ENCODE peak calls at places on chromosomes 7 and 10, in seven cellular contexts. N is cardiac septum, Z is right cardiac atrium, B is HCT116, U is caudate nucleus, L is H54, C is stromal cell of bone marrow. G is an unnamed sample.

GRCh38 chr7:50704844-50705243 is 77.9 kb downstream of the GRB10 start:
- DNase-seq in B (no peak), N (no peak), C (no peak), L (no peak), Z (no peak), U (no peak), G (no peak)

GRCh38 chr7:44541-44896 is 147.9 kb upstream of the FAM20C start:
- DNase-seq in L (no peak), U (no peak), B (no peak), C (no peak), Z (no peak), N (peak), G (no peak)

GRCh38 chr7:152329469-152329868 is 106.3 kb downstream of the KMT2C start:
- DNase-seq in B (no peak), L (no peak), U (no peak), Z (no peak), C (no peak), N (no peak), G (no peak)

GRCh38 chr10:9858816-9859215 is 1158.9 kb upstream of the CELF2 start:
- DNase-seq in L (no peak), C (no peak), B (no peak), U (peak), Z (no peak), N (no peak), G (no peak)

GRCh38 chr7:5426226-5426475 is 2.5 kb upstream of the TNRC18 start:
- DNase-seq in U (peak), C (no peak), N (no peak), L (no peak), B (no peak), Z (no peak), G (no peak)

GRCh38 chr10:79242620-79243152 is 104.6 kb upstream of the PPIF start:
- DNase-seq in Z (peak), B (no peak), L (no peak), C (peak), U (peak), N (peak), G (peak)

GRCh38 chr7:44634839-44635591 is 28.6 kb downstream of the OGDH start:
- DNase-seq in N (peak), Z (peak), L (no peak), U (no peak), B (no peak), C (no peak), G (no peak)

GRCh38 chr7:108012499-108013430 is 9.8 kb upstream of the LAMB1 start:
- DNase-seq in B (no peak), Z (no peak), N (no peak), L (no peak), U (no peak), C (no peak), G (no peak)

GRCh38 chr7:76048668-76048988 is 722 bp downstream of the MDH2 start:
- DNase-seq in Z (peak), C (no peak), L (no peak), N (no peak), U (no peak), B (no peak), G (no peak)

GRCh38 chr10:128185627-128186026 is 59.4 kb upstream of the MKI67 start:
- DNase-seq in L (no peak), U (no peak), C (no peak), Z (no peak), N (no peak), B (no peak), G (no peak)

GRCh38 chr7:113831509-113831908 is 87.3 kb downstream of the PPP1R3A start:
- DNase-seq in L (no peak), Z (no peak), B (no peak), C (peak), N (no peak), U (no peak), G (no peak)

G was measured in NCI-H460.